ENCODE peak calls at places on chromosomes 2 and 18, in six cellular contexts. C, L, M, E, H and Q are unnamed samples.

GRCh38 chr2:176177580-176178270 is 10.7 kb upstream of the HOXD1 start:
- DNase-seq in L (no peak), C (no peak), E (no peak), H (no peak), M (peak), Q (no peak)

GRCh38 chr2:21966139-21966538 is 842.4 kb downstream of the TDRD15 start:
- DNase-seq in L (no peak), E (no peak), C (peak), M (no peak), H (no peak), Q (no peak)

GRCh38 chr2:231936491-231936890 is 10.3 kb upstream of the NPPC start:
- DNase-seq in L (no peak), E (no peak), H (no peak), M (no peak), C (no peak), Q (no peak)

GRCh38 chr2:133821107-133821760 is 253.0 kb upstream of the NCKAP5 start:
- DNase-seq in H (peak), C (no peak), L (no peak), E (no peak), M (no peak), Q (no peak)

GRCh38 chr18:78973357-78974083 is 6.1 kb upstream of the SALL3 start:
- DNase-seq in H (no peak), M (no peak), C (no peak), E (no peak), L (no peak), Q (no peak)

GRCh38 chr18:5110288-5110687 is 86.8 kb downstream of the AKAIN1 start:
- DNase-seq in C (no peak), H (no peak), M (no peak), E (no peak), L (no peak), Q (no peak)

GRCh38 chr2:169717691-169718063 is 16.0 kb upstream of the KLHL23 start:
- DNase-seq in H (no peak), L (no peak), E (no peak), M (no peak), C (no peak), Q (no peak)

GRCh38 chr18:40011201-40011600 is 1943.8 kb upstream of the PIK3C3 start:
- DNase-seq in H (no peak), C (no peak), L (no peak), E (no peak), M (no peak), Q (no peak)

GRCh38 chr2:65383571-65384488 is 48.6 kb downstream of the SPRED2 start:
- DNase-seq in C (no peak), M (no peak), E (no peak), L (no peak), H (no peak), Q (no peak)

GRCh38 chr18:79460445-79461300 is 64.9 kb downstream of the NFATC1 start:
- DNase-seq in E (no peak), M (no peak), C (no peak), L (no peak), H (no peak), Q (no peak)

GRCh38 chr2:152573168-152573567 is 144.1 kb downstream of the PRPF40A start:
- DNase-seq in L (no peak), H (peak), E (peak), M (peak), C (no peak), Q (no peak)

GRCh38 chr2:121532347-121532766 is 1.7 kb downstream of the RNU4ATAC start:
- DNase-seq in M (no peak), E (no peak), H (peak), C (peak), L (no peak), Q (no peak)

GRCh38 chr2:204177977-204178522 is 241.5 kb downstream of the ICOS start:
- DNase-seq in E (peak), C (no peak), L (no peak), H (peak), M (peak), Q (peak)

GRCh38 chr2:240689975-240690374 is 1.7 kb upstream of the AQP12A start:
- DNase-seq in L (no peak), E (no peak), H (no peak), C (no peak), M (no peak), Q (no peak)

GRCh38 chr2:147223119-147223518 is 621.7 kb upstream of the ACVR2A start:
- DNase-seq in E (no peak), L (no peak), C (no peak), H (no peak), M (no peak), Q (no peak)

GRCh38 chr2:29990112-29990511 is 68.7 kb upstream of the ALK start:
- DNase-seq in M (no peak), L (no peak), C (no peak), E (no peak), H (no peak), Q (no peak)

GRCh38 chr2:10447300-10448207 is 573 bp downstream of the ODC1 start:
- DNase-seq in M (no peak), C (no peak), E (peak), H (peak), L (no peak), Q (no peak)

GRCh38 chr2:191839918-191840804 is 6.7 kb downstream of the CAVIN2 start:
- DNase-seq in L (no peak), M (no peak), C (no peak), H (no peak), E (peak), Q (no peak)

GRCh38 chr2:45029215-45029614 is 20.0 kb upstream of the SIX2 start:
- DNase-seq in C (no peak), H (no peak), M (no peak), E (no peak), L (no peak), Q (no peak)

GRCh38 chr2:45020439-45020838 is 11.2 kb upstream of the SIX2 start:
- DNase-seq in M (no peak), E (no peak), L (no peak), H (no peak), C (no peak), Q (no peak)

GRCh38 chr2:45027051-45027450 is 17.8 kb upstream of the SIX2 start:
- DNase-seq in H (no peak), L (no peak), C (no peak), M (no peak), E (no peak), Q (no peak)

GRCh38 chr2:45028276-45028675 is 19.0 kb upstream of the SIX2 start:
- DNase-seq in M (no peak), L (no peak), H (peak), E (no peak), C (no peak), Q (no peak)

DNA sequence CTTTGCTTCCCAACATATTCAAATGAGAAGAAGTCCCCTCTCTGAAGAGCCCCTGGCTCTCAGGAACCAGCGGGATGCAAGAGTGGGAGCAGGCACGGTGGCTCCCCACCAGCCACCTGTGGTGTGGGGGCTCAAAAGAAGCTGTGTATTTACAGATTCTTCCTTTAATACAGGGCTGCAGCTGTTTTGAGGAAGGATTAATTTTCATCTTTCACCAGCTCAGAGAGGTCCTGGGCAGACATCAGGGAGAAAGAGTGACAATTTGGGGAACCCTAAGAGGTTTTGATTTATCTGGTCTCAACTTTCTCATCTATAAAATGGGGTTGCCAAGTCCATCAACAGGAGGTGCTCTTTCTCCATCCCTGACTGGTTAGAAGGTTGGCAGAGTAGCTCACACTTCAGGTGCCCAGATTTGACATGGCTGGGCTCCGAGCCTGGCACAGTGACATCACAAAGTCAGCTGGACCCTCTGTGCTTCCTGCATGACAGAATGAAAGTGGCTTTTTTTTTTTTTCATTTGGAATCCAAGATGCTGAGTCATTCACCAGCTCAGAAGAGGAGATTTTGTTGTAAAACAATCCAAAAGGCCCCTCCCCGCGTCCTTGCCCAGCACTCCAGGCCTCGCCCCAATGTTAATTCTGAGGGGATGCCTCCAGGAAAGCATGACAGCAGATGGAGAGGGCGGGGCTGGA is 15.5 kb upstream of the SIX2 start:
- DNase-seq in C (peak), L (no peak), H (peak), E (peak), M (peak), Q (no peak)
- TF ChIP-seq CTCF in C (no peak), L (no peak), H (no peak), E (no peak), M (no peak), Q (no peak)

DNA sequence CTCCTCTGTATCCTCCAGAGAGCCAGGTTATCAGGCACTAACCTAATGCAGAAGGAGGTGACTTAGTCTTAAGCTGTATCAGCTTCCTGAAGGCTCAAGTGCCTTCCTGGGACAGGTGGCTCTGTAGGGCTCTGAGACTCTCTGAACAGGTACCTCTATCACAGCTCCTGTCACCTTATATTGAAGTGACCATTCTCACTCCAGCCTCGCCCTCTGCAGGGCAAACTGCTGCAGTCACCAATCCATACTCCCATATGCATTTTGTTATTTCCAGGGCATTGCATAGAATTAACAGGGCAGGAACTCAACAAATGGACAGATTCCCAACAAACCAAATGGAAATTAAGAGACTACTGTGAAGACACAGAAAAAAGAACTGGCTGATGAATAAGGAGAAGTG is 203.0 kb upstream of the REV1 start:
- DNase-seq in L (no peak), E (no peak), H (no peak), M (no peak), C (no peak), Q (no peak)
- TF ChIP-seq CTCF in L (no peak), E (no peak), H (peak), M (no peak), C (no peak), Q (peak)

DNA sequence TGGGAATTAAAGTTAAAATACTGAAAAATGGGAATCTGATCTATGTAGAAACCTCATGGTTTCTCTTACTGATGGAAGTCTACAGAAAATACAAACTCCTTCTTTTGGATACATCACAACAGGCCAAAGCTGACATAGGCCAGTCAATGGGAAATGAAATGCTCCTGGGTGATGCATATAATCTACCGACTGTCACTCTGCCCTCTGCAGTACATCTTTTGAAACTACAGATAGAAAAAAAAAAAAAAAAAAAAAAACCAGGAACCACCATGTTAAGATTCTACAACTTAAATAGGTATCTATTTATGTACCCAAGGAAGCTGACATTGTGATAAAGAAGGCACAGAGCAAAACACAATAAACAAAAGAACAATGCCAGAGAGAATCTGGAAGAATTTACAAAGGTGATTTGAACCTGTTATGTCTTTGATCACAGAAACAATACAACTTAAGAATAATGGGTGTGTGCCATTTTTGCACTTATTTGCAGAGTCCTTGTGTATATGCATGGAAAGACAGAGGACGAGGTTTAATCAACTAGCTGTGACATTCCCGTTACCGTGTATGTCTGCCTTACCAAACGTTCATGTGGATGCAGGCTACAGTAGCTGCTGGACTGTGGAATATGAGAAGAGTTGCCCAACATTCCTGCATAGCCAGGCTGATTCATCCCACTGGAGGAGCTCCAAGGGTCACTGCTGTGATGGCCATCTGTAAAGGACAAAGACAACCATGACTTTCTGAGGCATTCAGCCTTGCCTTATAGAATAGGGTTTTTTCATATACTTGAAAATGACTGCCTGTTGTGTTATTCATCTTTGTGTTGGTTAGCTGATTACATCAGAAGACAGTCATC is 312.7 kb downstream of the TCF4 start:
- DNase-seq in H (peak), C (peak), L (no peak), E (no peak), M (no peak), Q (no peak)
- TF ChIP-seq CTCF in H (peak), C (peak), L (no peak), E (no peak), M (no peak), Q (no peak)

GRCh38 chr18:3297025-3297984 is 35.4 kb downstream of the MYL12B start:
- DNase-seq in E (peak), C (peak), L (peak), M (peak), H (peak), Q (peak)
- TF ChIP-seq CTCF in E (peak), C (peak), L (peak), M (peak), H (peak), Q (peak)

DNA sequence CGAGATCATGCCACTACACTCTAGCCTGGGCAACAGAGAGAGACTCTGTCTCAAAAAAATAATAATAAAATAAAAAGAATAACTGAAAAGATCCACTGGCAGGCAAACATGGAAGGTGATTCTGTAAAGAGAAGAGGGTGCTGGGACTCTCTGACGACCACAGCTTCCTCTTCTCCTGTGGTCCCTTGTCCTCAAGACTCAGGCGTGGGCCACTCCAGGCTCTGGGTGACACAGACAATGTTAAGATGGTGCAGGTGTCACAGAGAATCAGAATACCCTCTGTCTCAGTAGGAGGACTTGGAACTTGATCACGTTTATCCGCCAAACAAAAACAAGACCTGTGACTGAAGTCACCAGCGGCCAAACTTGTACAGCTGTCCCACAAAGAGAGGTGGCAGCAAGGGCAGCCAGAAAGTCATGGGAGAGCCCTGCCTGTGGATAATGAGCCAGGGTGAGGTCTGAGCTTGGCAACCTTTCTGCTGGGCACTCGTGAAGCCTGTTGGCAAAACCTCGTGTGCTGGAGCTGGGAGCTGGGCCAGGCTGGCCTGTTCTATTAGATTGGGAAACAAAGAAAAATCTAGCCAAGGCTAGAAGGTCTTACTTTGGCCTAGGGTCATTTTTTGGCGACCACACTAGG is 76.4 kb upstream of the ITGA6 start:
- DNase-seq in H (no peak), E (peak), C (no peak), M (no peak), L (no peak), Q (no peak)
- TF ChIP-seq CTCF in H (no peak), E (no peak), C (no peak), M (no peak), L (no peak), Q (no peak)

DNA sequence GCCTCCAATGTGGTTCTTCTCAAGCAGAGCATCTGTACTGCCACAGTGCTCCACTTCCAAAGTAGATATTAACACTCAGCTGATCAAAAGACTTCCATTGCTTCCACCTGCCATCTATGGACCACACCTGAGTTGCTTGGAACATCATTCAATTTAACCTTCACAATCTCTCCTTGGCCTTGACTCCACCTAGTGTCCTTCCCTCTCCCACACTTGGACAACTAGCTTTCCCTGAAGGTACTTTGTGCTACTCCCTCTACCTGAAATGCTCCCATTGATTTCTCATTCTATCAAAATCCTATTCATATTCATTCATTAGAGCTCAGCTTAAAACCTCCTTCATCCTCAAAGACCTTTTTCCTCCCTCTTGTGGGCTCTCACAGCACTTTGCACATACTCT is 48.7 kb downstream of the SOWAHC start:
- DNase-seq in M (no peak), H (no peak), L (no peak), C (no peak), E (no peak), Q (no peak)
- TF ChIP-seq CTCF in M (no peak), H (peak), L (no peak), C (no peak), E (no peak), Q (no peak)

DNA sequence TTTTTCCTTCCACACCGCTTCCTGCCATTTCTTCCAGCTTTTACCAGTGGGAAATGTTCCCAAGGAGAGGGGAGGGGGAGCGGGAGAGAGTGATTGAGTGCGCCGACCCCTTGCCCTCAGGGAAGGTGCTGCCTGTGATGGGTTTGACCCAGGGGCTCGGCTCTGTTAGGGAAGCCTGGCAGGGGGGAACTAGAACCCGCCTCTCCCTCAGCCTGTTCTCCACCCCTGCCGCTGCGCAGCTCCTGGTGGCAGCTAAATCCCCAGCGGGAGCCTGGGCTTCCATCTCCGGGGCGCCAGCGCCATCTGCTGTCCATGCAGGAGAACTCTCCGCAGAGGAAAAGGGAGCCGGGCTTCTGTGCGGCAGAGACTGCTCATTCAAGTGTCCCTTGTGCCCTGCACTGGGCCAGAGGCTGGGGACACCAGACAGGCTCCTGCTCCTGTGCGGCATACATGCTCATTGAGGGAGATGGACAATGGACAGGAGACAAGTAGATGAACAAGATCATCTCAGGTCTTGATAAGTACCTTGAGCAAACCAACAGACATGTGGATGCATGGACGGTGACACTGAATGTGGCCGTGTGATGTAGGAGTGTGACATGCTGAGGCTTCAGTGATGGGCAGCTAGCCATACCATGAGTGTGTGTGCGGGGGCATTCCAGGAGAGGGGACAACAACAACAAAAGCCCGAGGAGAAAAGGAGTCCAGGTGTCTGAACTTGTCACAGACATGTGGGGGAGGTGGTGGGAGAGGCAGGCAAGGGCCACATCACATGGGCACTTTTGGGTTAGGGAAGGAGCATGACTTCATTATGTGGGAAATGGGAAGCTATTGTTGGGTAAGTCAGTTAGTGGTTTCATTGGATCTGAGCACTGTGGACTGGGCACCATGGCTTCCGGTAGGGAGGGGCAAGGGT is 13.3 kb downstream of the CHPF start:
- DNase-seq in M (peak), C (peak), L (peak), H (peak), E (peak), Q (peak)
- TF ChIP-seq CTCF in M (peak), C (peak), L (peak), H (peak), E (peak), Q (peak)